ENCODE peak calls at places on chromosome 15, in seven cellular contexts. One of them, this sample, is unnamed.

GRCh38 chr15:76429661-76430060 is 93.1 kb downstream of the ISL2 start:
- DNase-seq in NT2/D1: no peak
- DNase-seq in hepatocyte: no peak
- DNase-seq in adrenal gland: no peak
- DNase-seq in HepG2: no peak
- DNase-seq in K562: no peak
- DNase-seq in lung: no peak
- DNase-seq in this sample: no peak

GRCh38 chr15:80970018-80970657 is 19.5 kb downstream of the MESD start:
- DNase-seq in NT2/D1: no peak
- DNase-seq in hepatocyte: peak; percentile 84
- DNase-seq in adrenal gland: peak; percentile 34
- DNase-seq in HepG2: peak; percentile 35
- DNase-seq in K562: peak; percentile 69
- DNase-seq in lung: peak; percentile 52
- DNase-seq in this sample: peak; percentile 55

GRCh38 chr15:55248895-55249294 is 40.7 kb downstream of the RAB27A start:
- DNase-seq in NT2/D1: no peak
- DNase-seq in hepatocyte: no peak
- DNase-seq in adrenal gland: no peak
- DNase-seq in HepG2: no peak
- DNase-seq in K562: no peak
- DNase-seq in lung: no peak
- DNase-seq in this sample: no peak

GRCh38 chr15:98804057-98804380 is 155.7 kb downstream of the IGF1R start:
- DNase-seq in NT2/D1: no peak
- DNase-seq in hepatocyte: no peak
- DNase-seq in adrenal gland: no peak
- DNase-seq in HepG2: no peak
- DNase-seq in K562: no peak
- DNase-seq in lung: no peak
- DNase-seq in this sample: no peak

GRCh38 chr15:49410660-49411059 is 12.4 kb upstream of the FGF7 start:
- DNase-seq in NT2/D1: no peak
- DNase-seq in hepatocyte: no peak
- DNase-seq in adrenal gland: no peak
- DNase-seq in HepG2: no peak
- DNase-seq in K562: no peak
- DNase-seq in lung: no peak
- DNase-seq in this sample: no peak

GRCh38 chr15:63933522-63933921 is 99.8 kb upstream of the HERC1 start:
- DNase-seq in NT2/D1: no peak
- DNase-seq in hepatocyte: no peak
- DNase-seq in adrenal gland: peak; percentile 17
- DNase-seq in HepG2: no peak
- DNase-seq in K562: no peak
- DNase-seq in lung: no peak
- DNase-seq in this sample: peak; percentile 50

GRCh38 chr15:72237286-72238224 is 6.6 kb upstream of the PKM start:
- DNase-seq in NT2/D1: peak; percentile 61
- DNase-seq in hepatocyte: peak; percentile 80
- DNase-seq in adrenal gland: peak; percentile 95
- DNase-seq in HepG2: peak; percentile 85
- DNase-seq in K562: peak; percentile 92
- DNase-seq in lung: peak; percentile 75
- DNase-seq in this sample: peak; percentile 97

GRCh38 chr15:39479916-39480315 is 101.0 kb upstream of the THBS1 start:
- DNase-seq in NT2/D1: no peak
- DNase-seq in hepatocyte: no peak
- DNase-seq in adrenal gland: no peak
- DNase-seq in HepG2: no peak
- DNase-seq in K562: no peak
- DNase-seq in lung: no peak
- DNase-seq in this sample: peak; percentile 37

GRCh38 chr15:82137261-82137660 is 91.4 kb upstream of the MEX3B start:
- DNase-seq in NT2/D1: no peak
- DNase-seq in hepatocyte: no peak
- DNase-seq in adrenal gland: no peak
- DNase-seq in HepG2: no peak
- DNase-seq in K562: no peak
- DNase-seq in lung: no peak
- DNase-seq in this sample: peak; percentile 41

GRCh38 chr15:60390231-60390630 is 7.6 kb downstream of the ANXA2 start:
- DNase-seq in NT2/D1: no peak
- DNase-seq in hepatocyte: no peak
- DNase-seq in adrenal gland: no peak
- DNase-seq in HepG2: no peak
- DNase-seq in K562: no peak
- DNase-seq in lung: no peak
- DNase-seq in this sample: no peak

GRCh38 chr15:60391722-60392340 is 6.0 kb downstream of the ANXA2 start:
- DNase-seq in NT2/D1: no peak
- DNase-seq in hepatocyte: no peak
- DNase-seq in adrenal gland: no peak
- DNase-seq in HepG2: no peak
- DNase-seq in K562: no peak
- DNase-seq in lung: no peak
- DNase-seq in this sample: no peak

GRCh38 chr15:60387321-60387720 is 10.5 kb downstream of the ANXA2 start:
- DNase-seq in NT2/D1: no peak
- DNase-seq in hepatocyte: no peak
- DNase-seq in adrenal gland: no peak
- DNase-seq in HepG2: no peak
- DNase-seq in K562: no peak
- DNase-seq in lung: no peak
- DNase-seq in this sample: no peak

GRCh38 chr15:60390931-60391501 is 6.8 kb downstream of the ANXA2 start:
- DNase-seq in NT2/D1: peak; percentile 80
- DNase-seq in hepatocyte: peak; percentile 78
- DNase-seq in adrenal gland: peak; percentile 88
- DNase-seq in HepG2: peak; percentile 88
- DNase-seq in K562: peak; percentile 48
- DNase-seq in lung: peak; percentile 57
- DNase-seq in this sample: peak; percentile 81

DNA sequence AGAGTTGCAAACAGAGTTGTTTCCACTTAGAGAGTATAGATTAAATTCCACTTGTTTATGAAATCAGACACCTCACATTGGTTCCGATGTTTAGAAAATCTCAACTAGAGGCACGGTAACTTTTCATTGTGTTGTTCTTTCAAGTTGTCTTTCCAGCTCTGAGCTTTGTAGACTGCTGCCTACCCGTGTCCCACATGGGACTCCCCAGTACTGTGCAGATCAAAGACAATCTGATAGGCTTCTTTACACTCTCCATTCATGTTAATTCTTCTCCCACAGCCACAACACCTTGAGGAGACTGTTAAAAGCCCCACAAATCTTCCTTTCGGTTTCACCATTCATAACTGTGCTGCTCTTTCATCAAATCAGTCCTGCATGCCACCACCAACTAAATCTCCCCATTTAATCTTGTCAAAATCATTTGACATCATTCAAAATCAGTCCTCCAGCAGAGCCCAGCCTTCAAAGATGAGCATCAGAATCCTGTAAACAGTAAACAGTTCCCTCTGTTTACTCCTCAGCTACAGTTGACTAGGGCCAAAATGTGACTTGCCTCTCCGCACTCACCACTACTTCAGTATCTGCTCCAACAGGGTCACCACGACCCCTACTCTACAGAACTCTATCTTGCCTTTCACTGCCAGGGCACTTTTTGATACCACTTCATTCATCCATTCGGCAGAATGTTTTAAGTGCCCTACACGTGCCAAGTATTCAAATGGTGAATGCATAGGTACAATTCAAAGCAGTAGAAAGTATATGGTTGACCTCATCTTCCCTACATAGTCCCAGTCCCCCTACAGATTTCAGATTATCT is 8.3 kb downstream of the ANXA2 start:
- DNase-seq in NT2/D1: no peak
- DNase-seq in hepatocyte: no peak
- DNase-seq in adrenal gland: no peak
- DNase-seq in HepG2: no peak
- DNase-seq in K562: no peak
- DNase-seq in lung: no peak
- DNase-seq in this sample: no peak
- H3K4me3 ChIP-seq in NT2/D1: no peak overlapping the region
- H3K4me3 ChIP-seq in hepatocyte: no peak overlapping the region
- H3K4me3 ChIP-seq in adrenal gland: no peak overlapping the region
- H3K4me3 ChIP-seq in HepG2: no peak overlapping the region
- H3K4me3 ChIP-seq in K562: no peak overlapping the region
- H3K4me3 ChIP-seq in lung: no peak overlapping the region
- H3K4me3 ChIP-seq in this sample: peak overlapping the region; percentile 12

GRCh38 chr15:42059661-42060476 is 34.5 kb downstream of the PLA2G4D start:
- DNase-seq in NT2/D1: no peak
- DNase-seq in hepatocyte: peak; percentile 69
- DNase-seq in adrenal gland: no peak
- DNase-seq in HepG2: peak; percentile 28
- DNase-seq in K562: peak; percentile 73
- DNase-seq in lung: peak; percentile 64
- DNase-seq in this sample: peak; percentile 43
- H3K27me3 ChIP-seq in NT2/D1: peaks cover 7% of the 10 kb centered on the region
- H3K27me3 ChIP-seq in hepatocyte: no peaks in the 10 kb centered on the region
- H3K27me3 ChIP-seq in adrenal gland: no peaks in the 10 kb centered on the region
- H3K27me3 ChIP-seq in HepG2: no peaks in the 10 kb centered on the region
- H3K27me3 ChIP-seq in K562: peaks cover 14% of the 10 kb centered on the region
- H3K27me3 ChIP-seq in lung: no peaks in the 10 kb centered on the region
- H3K27me3 ChIP-seq in this sample: no peaks in the 10 kb centered on the region

DNA sequence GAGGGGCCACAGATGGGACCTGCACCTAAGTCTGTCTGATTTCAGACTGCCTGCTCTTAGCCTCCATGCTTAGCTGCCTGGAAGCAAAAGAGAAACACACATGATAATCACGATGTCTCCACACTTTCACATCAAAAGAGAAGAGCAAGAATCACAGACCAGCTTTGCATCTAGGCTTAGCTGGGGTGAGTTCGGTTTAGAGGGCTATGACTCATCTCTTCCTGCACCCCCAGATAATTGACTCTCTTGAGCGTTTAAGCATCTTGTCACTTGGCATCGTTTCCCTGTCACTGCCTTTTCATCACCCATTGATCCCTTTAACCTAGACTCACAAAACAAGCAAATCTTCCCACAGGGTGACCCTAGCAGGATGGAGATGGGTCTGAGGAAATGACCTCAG is 124.0 kb downstream of the NTRK3 start:
- DNase-seq in NT2/D1: no peak
- DNase-seq in hepatocyte: no peak
- DNase-seq in adrenal gland: no peak
- DNase-seq in HepG2: no peak
- DNase-seq in K562: no peak
- DNase-seq in lung: no peak
- DNase-seq in this sample: no peak
- H3K36me3 ChIP-seq in NT2/D1: no peaks in the 10 kb centered on the region
- H3K36me3 ChIP-seq in hepatocyte: no peaks in the 10 kb centered on the region
- H3K36me3 ChIP-seq in adrenal gland: no peaks in the 10 kb centered on the region
- H3K36me3 ChIP-seq in HepG2: no peaks in the 10 kb centered on the region
- H3K36me3 ChIP-seq in K562: no peaks in the 10 kb centered on the region
- H3K36me3 ChIP-seq in lung: no peaks in the 10 kb centered on the region
- H3K36me3 ChIP-seq in this sample: no peaks in the 10 kb centered on the region

GRCh38 chr15:42549782-42550392 is 1.2 kb downstream of the HAUS2 start:
- DNase-seq in NT2/D1: no peak
- DNase-seq in hepatocyte: no peak
- DNase-seq in adrenal gland: peak; percentile 25
- DNase-seq in HepG2: no peak
- DNase-seq in K562: no peak
- DNase-seq in lung: no peak
- DNase-seq in this sample: no peak
- H3K4me3 ChIP-seq in NT2/D1: peak overlapping the region; percentile 8
- H3K4me3 ChIP-seq in hepatocyte: peak overlapping the region; percentile 88
- H3K4me3 ChIP-seq in adrenal gland: no peak overlapping the region
- H3K4me3 ChIP-seq in HepG2: peak overlapping the region; percentile 96
- H3K4me3 ChIP-seq in K562: peak overlapping the region; percentile 98
- H3K4me3 ChIP-seq in lung: no peak overlapping the region
- H3K4me3 ChIP-seq in this sample: peak overlapping the region; percentile 94

GRCh38 chr15:77637851-77638402 is 5.2 kb upstream of the LINGO1 start:
- DNase-seq in NT2/D1: no peak
- DNase-seq in hepatocyte: no peak
- DNase-seq in adrenal gland: no peak
- DNase-seq in HepG2: no peak
- DNase-seq in K562: no peak
- DNase-seq in lung: no peak
- DNase-seq in this sample: no peak

GRCh38 chr15:77642793-77643430 is 10.2 kb upstream of the LINGO1 start:
- DNase-seq in NT2/D1: no peak
- DNase-seq in hepatocyte: no peak
- DNase-seq in adrenal gland: no peak
- DNase-seq in HepG2: peak; percentile 9
- DNase-seq in K562: peak; percentile 49
- DNase-seq in lung: no peak
- DNase-seq in this sample: no peak

GRCh38 chr15:77642019-77642418 is 9.3 kb upstream of the LINGO1 start:
- DNase-seq in NT2/D1: no peak
- DNase-seq in hepatocyte: no peak
- DNase-seq in adrenal gland: no peak
- DNase-seq in HepG2: no peak
- DNase-seq in K562: no peak
- DNase-seq in lung: no peak
- DNase-seq in this sample: no peak

GRCh38 chr15:77639431-77639830 is 6.7 kb upstream of the LINGO1 start:
- DNase-seq in NT2/D1: no peak
- DNase-seq in hepatocyte: no peak
- DNase-seq in adrenal gland: no peak
- DNase-seq in HepG2: no peak
- DNase-seq in K562: no peak
- DNase-seq in lung: no peak
- DNase-seq in this sample: no peak

GRCh38 chr15:77640615-77641014 is 7.9 kb upstream of the LINGO1 start:
- DNase-seq in NT2/D1: no peak
- DNase-seq in hepatocyte: no peak
- DNase-seq in adrenal gland: no peak
- DNase-seq in HepG2: no peak
- DNase-seq in K562: no peak
- DNase-seq in lung: no peak
- DNase-seq in this sample: no peak
- H3K27me3 ChIP-seq in NT2/D1: peaks cover 67% of the 10 kb centered on the region
- H3K27me3 ChIP-seq in hepatocyte: peaks cover 13% of the 10 kb centered on the region
- H3K27me3 ChIP-seq in adrenal gland: no peaks in the 10 kb centered on the region
- H3K27me3 ChIP-seq in HepG2: no peaks in the 10 kb centered on the region
- H3K27me3 ChIP-seq in K562: peaks cover 27% of the 10 kb centered on the region
- H3K27me3 ChIP-seq in lung: no peaks in the 10 kb centered on the region
- H3K27me3 ChIP-seq in this sample: peaks cover 15% of the 10 kb centered on the region

This sample was measured in brain microvascular endothelial cell.